ENCODE peak calls at places on chromosomes 13 and 19, in four cellular contexts. One of them, this sample, is unnamed.

GRCh38 chr19:54115071-54116063 is at the start of the genes PRPF31 and TFPT:
- DNase-seq in HepG2: peak
- DNase-seq in K562: peak
- DNase-seq in GM12878: peak
- DNase-seq in this sample: peak

GRCh38 chr13:70856025-70856424 is 747.8 kb upstream of the KLHL1 start:
- DNase-seq in HepG2: no peak
- DNase-seq in K562: no peak
- DNase-seq in GM12878: no peak
- DNase-seq in this sample: no peak

GRCh38 chr13:81987677-81988357 is 1646.9 kb upstream of the SPRY2 start:
- DNase-seq in K562: no peak
- DNase-seq in GM12878: no peak
- DNase-seq in HepG2: no peak
- DNase-seq in this sample: peak

GRCh38 chr19:6056282-6056741 is 54.0 kb downstream of the RFX2 start:
- DNase-seq in HepG2: peak
- DNase-seq in GM12878: no peak
- DNase-seq in K562: no peak
- DNase-seq in this sample: no peak

GRCh38 chr19:343941-344624 is 513 bp downstream of the MIER2 start:
- DNase-seq in GM12878: no peak
- DNase-seq in K562: peak
- DNase-seq in HepG2: no peak
- DNase-seq in this sample: peak

GRCh38 chr13:114237415-114238112 is 2.9 kb downstream of the CDC16 start:
- DNase-seq in GM12878: no peak
- DNase-seq in K562: no peak
- DNase-seq in HepG2: no peak
- DNase-seq in this sample: no peak

GRCh38 chr19:400976-401835 is 7.7 kb downstream of the C2CD4C start:
- DNase-seq in K562: no peak
- DNase-seq in GM12878: no peak
- DNase-seq in HepG2: no peak
- DNase-seq in this sample: no peak

GRCh38 chr19:13622727-13623126 is 116.4 kb upstream of the CACNA1A start:
- DNase-seq in K562: no peak
- DNase-seq in GM12878: no peak
- DNase-seq in HepG2: no peak
- DNase-seq in this sample: peak

GRCh38 chr19:5207806-5208205 is 132.8 kb downstream of the PTPRS start:
- DNase-seq in K562: no peak
- DNase-seq in GM12878: no peak
- DNase-seq in HepG2: no peak
- DNase-seq in this sample: no peak

GRCh38 chr19:46840157-46840942 is 10.3 kb downstream of the AP2S1 start:
- DNase-seq in HepG2: peak
- DNase-seq in K562: peak
- DNase-seq in GM12878: no peak
- DNase-seq in this sample: peak

GRCh38 chr19:46839752-46840151 is 10.9 kb downstream of the AP2S1 start:
- DNase-seq in GM12878: no peak
- DNase-seq in HepG2: no peak
- DNase-seq in K562: no peak
- DNase-seq in this sample: no peak

GRCh38 chr19:46842791-46843190 is 7.9 kb downstream of the AP2S1 start:
- DNase-seq in K562: no peak
- DNase-seq in GM12878: no peak
- DNase-seq in HepG2: no peak
- DNase-seq in this sample: no peak

GRCh38 chr19:46844067-46844489 is 6.6 kb downstream of the AP2S1 start:
- DNase-seq in K562: peak
- DNase-seq in HepG2: no peak
- DNase-seq in GM12878: no peak
- DNase-seq in this sample: no peak

GRCh38 chr19:46841458-46842083 is 9.1 kb downstream of the AP2S1 start:
- DNase-seq in HepG2: no peak
- DNase-seq in GM12878: no peak
- DNase-seq in K562: no peak
- DNase-seq in this sample: no peak
- TF ChIP-seq POLR2AphosphoS5 in HepG2: no peak
- TF ChIP-seq POLR2AphosphoS5 in GM12878: no peak
- TF ChIP-seq POLR2AphosphoS5 in K562: no peak
- TF ChIP-seq POLR2AphosphoS5 in this sample: no peak

GRCh38 chr19:48195106-48195830 is 24.8 kb downstream of the ZSWIM9 start:
- DNase-seq in K562: no peak
- DNase-seq in GM12878: no peak
- DNase-seq in HepG2: no peak
- DNase-seq in this sample: peak

GRCh38 chr19:48196933-48197665 is 26.6 kb downstream of the ZSWIM9 start:
- DNase-seq in K562: peak
- DNase-seq in GM12878: no peak
- DNase-seq in HepG2: no peak
- DNase-seq in this sample: peak

GRCh38 chr19:48196321-48196761 is 25.9 kb downstream of the ZSWIM9 start:
- DNase-seq in HepG2: no peak
- DNase-seq in K562: no peak
- DNase-seq in GM12878: no peak
- DNase-seq in this sample: peak

GRCh38 chr19:48192750-48193149 is 22.3 kb downstream of the ZSWIM9 start:
- DNase-seq in GM12878: no peak
- DNase-seq in K562: no peak
- DNase-seq in HepG2: no peak
- DNase-seq in this sample: no peak

DNA sequence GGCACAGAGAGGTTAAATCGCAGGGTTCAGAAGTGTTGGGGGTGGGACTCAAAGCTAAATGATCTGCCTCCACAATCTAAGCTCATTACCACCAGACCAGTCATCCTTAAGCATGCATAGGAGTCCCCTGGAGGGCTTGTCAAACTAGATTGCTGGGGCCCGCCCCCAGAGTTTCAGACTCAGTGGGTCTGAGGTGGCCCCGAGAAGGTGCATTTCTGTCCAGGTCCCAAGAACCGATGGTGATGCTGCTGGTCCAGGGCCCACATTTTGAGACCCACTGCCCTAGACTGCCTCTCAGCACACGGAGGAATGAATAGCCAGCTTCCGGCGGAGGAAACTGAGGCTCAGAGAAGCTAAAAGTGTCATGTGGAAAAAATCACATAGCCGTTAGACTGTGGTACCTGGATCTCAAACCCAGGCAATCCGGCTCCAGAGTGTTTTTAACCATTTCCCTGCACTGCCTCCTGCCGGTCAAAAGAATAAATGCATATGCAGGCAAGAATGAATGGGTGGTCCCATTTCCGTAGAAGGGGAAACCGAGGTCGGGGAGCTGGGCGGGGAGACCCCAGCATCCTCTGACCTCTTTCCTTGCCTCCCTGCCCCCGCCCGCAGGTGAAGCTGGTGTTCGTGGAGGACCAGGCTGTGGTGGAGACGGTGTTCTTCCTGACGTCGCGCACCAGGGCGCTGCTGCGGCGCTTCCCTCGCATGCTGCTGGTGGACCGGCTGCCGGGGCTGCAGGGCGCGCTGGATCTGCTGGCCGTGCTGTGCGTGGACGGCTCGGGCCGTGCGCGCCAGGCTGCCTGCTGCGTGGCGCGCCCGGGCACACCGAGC is 23.8 kb downstream of the ZSWIM9 start:
- DNase-seq in GM12878: no peak
- DNase-seq in K562: peak
- DNase-seq in HepG2: peak
- DNase-seq in this sample: peak
- TF ChIP-seq JUNB in GM12878: no peak
- TF ChIP-seq JUNB in K562: no peak
- TF ChIP-seq JUNB in HepG2: no peak
- TF ChIP-seq JUNB in this sample: no peak

DNA sequence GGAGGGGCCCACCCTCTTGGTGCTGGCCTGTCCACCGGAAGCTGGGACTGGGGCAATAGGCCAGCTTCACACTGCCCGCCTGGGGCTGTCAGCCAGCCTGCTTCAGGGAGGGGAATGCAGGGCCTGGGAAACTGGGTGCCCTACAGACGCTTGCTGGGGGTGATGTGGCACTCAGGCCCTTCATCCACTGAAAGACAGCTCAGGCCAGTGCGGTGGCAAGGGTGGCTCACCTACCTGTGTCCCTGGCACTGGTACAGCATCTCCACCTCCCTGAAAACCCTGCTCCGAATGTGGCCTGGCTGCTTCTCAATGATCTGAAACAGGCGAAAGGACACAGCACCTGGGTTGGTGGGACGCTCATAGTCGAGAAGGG is 7.8 kb downstream of the MKNK2 start:
- DNase-seq in K562: no peak
- DNase-seq in GM12878: no peak
- DNase-seq in HepG2: no peak
- DNase-seq in this sample: no peak
- TF ChIP-seq POLR2AphosphoS5 in K562: no peak
- TF ChIP-seq POLR2AphosphoS5 in GM12878: no peak
- TF ChIP-seq POLR2AphosphoS5 in HepG2: no peak
- TF ChIP-seq POLR2AphosphoS5 in this sample: no peak

GRCh38 chr13:40161931-40162330 is 504.5 kb downstream of the FOXO1 start:
- DNase-seq in GM12878: no peak
- DNase-seq in HepG2: no peak
- DNase-seq in K562: no peak
- DNase-seq in this sample: no peak

GRCh38 chr13:40158218-40158617 is 502.8 kb downstream of the COG6 start:
- DNase-seq in K562: no peak
- DNase-seq in GM12878: no peak
- DNase-seq in HepG2: no peak
- DNase-seq in this sample: no peak

GRCh38 chr13:40164137-40164536 is 502.3 kb downstream of the FOXO1 start:
- DNase-seq in HepG2: no peak
- DNase-seq in GM12878: no peak
- DNase-seq in K562: no peak
- DNase-seq in this sample: no peak

GRCh38 chr13:40159736-40160135 is 504.3 kb downstream of the COG6 start:
- DNase-seq in GM12878: no peak
- DNase-seq in HepG2: no peak
- DNase-seq in K562: no peak
- DNase-seq in this sample: no peak

DNA sequence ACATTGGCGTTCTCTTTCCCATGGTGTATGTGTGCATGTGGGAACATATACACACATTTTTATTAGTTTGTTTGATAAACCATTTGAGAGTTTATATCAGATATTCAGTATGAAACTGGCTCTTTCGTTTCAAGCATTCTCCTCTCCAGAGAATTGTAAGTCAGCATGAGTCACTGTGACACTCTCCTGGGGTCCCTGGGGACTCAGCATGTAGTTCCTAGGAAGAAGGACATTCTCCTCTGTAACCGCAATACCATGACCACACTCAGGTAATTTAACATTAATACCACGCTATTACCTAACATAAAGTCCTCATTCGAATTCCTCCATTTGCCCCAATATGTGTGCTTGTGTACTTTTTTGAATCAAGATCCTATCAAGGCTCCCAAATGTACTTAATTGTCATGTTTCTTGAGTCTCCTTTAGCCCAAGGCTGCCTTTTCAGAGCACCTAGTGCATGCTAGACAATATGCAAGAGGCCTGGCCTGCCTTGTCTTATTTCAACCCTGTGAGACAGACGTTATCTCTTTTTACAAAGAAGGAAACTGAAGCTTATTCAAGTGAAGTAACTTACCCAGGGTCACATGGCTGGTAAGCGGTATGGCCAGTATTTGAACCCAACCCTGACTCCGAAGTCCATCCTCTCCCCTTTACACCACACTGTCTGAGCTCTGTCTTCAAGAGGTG is 505.3 kb downstream of the FOXO1 start:
- DNase-seq in K562: no peak
- DNase-seq in GM12878: no peak
- DNase-seq in HepG2: no peak
- DNase-seq in this sample: no peak
- TF ChIP-seq JUNB in K562: no peak
- TF ChIP-seq JUNB in GM12878: no peak
- TF ChIP-seq JUNB in HepG2: no peak
- TF ChIP-seq JUNB in this sample: no peak

GRCh38 chr13:112696869-112697465 is 7.1 kb downstream of the ATP11A start:
- DNase-seq in K562: no peak
- DNase-seq in HepG2: no peak
- DNase-seq in GM12878: no peak
- DNase-seq in this sample: no peak
- TF ChIP-seq POLR2AphosphoS5 in K562: no peak
- TF ChIP-seq POLR2AphosphoS5 in HepG2: no peak
- TF ChIP-seq POLR2AphosphoS5 in GM12878: no peak
- TF ChIP-seq POLR2AphosphoS5 in this sample: no peak

GRCh38 chr19:18021121-18021755 is 13.3 kb downstream of the ARRDC2 start:
- DNase-seq in K562: peak
- DNase-seq in GM12878: no peak
- DNase-seq in HepG2: no peak
- DNase-seq in this sample: no peak

GRCh38 chr19:18020212-18021067 is 12.5 kb downstream of the ARRDC2 start:
- DNase-seq in GM12878: no peak
- DNase-seq in K562: no peak
- DNase-seq in HepG2: peak
- DNase-seq in this sample: no peak

GRCh38 chr19:18027151-18027550 is 19.2 kb downstream of the ARRDC2 start:
- DNase-seq in K562: no peak
- DNase-seq in GM12878: no peak
- DNase-seq in HepG2: no peak
- DNase-seq in this sample: no peak

DNA sequence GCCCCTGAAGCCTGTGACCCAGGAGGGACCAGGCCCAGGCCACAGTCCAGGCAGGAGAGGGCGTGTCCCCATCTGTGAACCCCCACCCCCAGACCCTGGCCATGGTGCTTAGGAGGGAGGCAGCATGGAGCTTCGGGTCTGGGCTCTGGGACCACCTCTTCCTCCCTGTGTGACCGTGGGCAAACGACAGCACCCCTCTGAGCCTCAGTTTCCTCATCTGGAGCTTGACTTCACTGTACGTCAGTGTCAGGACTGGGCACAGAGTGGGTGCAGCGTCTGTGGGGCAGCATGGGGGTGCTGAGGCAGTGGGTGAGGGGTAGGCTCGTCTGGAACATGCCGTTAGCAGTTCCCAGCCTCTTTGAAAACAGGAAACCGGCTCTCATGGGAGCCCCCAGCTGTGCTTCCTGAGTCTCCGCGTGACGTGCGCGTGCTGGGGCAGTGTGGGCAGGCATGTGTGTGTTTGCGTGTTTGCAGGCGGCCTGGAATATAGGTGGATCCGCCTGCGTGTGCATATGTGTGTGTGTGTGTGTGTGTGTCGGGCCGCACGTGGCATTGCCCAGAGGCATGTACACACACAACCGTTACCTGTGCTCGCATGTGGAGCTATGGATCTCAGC is 15.7 kb downstream of the ARRDC2 start:
- DNase-seq in GM12878: no peak
- DNase-seq in K562: peak
- DNase-seq in HepG2: no peak
- DNase-seq in this sample: no peak
- TF ChIP-seq JUNB in GM12878: no peak
- TF ChIP-seq JUNB in K562: no peak
- TF ChIP-seq JUNB in HepG2: no peak
- TF ChIP-seq JUNB in this sample: no peak

This sample was measured in GM23338.